ENCODE peak calls at places on chromosome 2, in four cellular contexts. K is HepG2, G is GM12878, M is H1. P is an unnamed sample.

GRCh38 chr2:237573721-237574415 is 7.5 kb downstream of the PRLH start:
- DNase-seq in K (no peak), G (no peak), M (no peak), P (no peak)

GRCh38 chr2:133838642-133839370 is 270.5 kb upstream of the NCKAP5 start:
- DNase-seq in M (no peak), K (no peak), G (no peak), P (no peak)

GRCh38 chr2:226611944-226612318 is 187.7 kb downstream of the IRS1 start:
- DNase-seq in M (no peak), G (no peak), K (no peak), P (no peak)

GRCh38 chr2:75606851-75607798 is 39.5 kb upstream of the MRPL19 start:
- DNase-seq in G (no peak), K (no peak), M (no peak), P (no peak)

GRCh38 chr2:108604196-108604595 is 69.9 kb downstream of the LIMS1 start:
- DNase-seq in M (no peak), G (no peak), K (no peak), P (no peak)

GRCh38 chr2:226890286-226890685 is 54.4 kb downstream of the RHBDD1 start:
- DNase-seq in M (no peak), G (no peak), K (no peak), P (no peak)

GRCh38 chr2:163610817-163611556 is 124.8 kb downstream of the FIGN start:
- DNase-seq in K (peak), M (no peak), G (no peak), P (no peak)

GRCh38 chr2:232994446-232994845 is 18.6 kb downstream of the NGEF start:
- DNase-seq in M (no peak), G (no peak), K (no peak), P (no peak)

DNA sequence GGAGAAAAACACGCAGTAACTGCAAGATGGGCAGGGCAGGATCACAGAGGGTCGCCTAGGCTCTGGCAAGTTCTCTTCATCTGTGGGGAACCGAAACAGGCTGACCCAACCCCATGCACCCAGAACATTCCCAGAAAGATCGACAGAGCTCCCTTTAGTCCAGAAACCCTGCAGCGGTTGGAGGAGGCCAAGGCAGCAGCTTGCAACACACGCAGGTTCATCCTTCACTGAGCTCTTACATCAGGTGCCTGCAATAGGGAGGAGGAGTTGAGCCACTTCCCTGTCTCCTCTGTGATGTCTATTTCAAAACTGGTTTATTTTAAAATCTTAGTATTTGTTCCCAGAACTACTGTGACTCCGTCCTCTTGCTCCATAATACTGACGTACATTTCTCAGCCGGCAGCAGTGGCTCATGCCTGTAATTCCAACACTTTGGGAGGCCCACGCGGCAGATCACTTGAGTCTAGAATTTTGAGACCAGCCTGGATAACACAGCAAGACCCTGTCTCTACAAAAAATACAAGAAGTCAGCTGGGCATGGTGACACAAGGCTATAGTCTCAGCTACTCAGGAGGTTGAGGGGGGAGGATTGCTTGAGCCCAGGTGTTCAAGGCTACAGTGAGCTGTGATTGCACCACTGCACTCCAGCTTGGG is 11.5 kb upstream of the SLC11A1 start:
- DNase-seq in K (peak), M (no peak), G (no peak), P (no peak)
- TF ChIP-seq EP300 in K (no peak), M (no peak), G (no peak), P (no peak)

DNA sequence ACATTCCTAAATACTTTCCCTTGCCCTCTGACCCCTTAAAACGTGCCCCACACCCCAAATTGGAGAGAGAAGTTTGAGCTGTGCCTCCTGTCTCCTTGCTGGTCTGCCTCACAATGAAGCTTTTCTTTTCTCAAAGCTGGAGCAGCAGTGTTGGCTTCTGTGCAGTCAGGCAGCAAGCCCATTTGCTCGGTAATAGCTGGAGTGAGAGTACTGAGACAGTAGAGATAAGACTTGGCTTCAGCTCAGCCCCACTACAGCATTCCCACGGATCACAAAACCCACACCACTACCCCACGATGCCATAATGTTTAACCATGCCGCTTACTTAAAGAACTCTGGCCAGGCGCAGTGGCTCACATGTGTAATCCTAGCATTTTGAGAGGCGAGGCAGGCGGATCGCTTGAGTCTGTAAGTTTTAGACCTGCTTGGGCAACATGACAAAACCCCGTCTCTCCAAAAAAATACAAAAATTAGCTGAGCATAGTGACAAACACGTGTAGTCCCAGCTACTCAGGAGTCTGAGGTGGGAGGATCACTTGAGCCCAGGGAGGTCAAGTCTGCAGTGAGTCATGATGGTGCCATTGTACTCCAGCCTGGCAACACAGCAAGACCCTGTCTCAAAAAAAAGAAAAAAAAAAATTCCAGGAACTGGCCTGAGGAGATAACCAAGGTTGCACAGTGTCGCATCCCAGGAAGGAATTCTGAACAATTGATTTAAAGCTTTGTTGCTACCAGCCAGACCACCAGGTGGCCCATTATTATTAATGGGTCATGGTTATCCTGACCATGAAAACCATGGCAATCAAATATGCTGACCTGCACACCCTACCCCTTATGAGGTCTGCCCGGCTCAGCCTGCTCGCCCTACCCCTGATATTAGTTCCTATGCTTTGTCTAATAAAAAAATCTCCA is 73.3 kb downstream of the NCAPH start:
- DNase-seq in M (no peak), G (no peak), K (peak), P (no peak)
- TF ChIP-seq ZNF274 in M (no peak), G (no peak), K (no peak), P (no peak)

GRCh38 chr2:85433511-85434089 is 15.1 kb downstream of the SH2D6 start:
- DNase-seq in K (no peak), G (no peak), M (no peak), P (no peak)
- TF ChIP-seq EP300 in K (no peak), G (no peak), M (no peak), P (no peak)

GRCh38 chr2:3248754-3249476 is 128.7 kb downstream of the EIPR1 start:
- DNase-seq in G (no peak), M (no peak), K (no peak), P (no peak)
- TF ChIP-seq ZNF274 in G (no peak), M (no peak), K (no peak), P (no peak)

GRCh38 chr2:153663371-153663770 is 184.8 kb upstream of the RPRM start:
- DNase-seq in M (no peak), G (no peak), K (no peak), P (no peak)
- TF ChIP-seq EP300 in M (no peak), G (no peak), K (no peak), P (no peak)

GRCh38 chr2:24891201-24891600 is 28.8 kb downstream of the ADCY3 start:
- DNase-seq in M (no peak), G (no peak), K (no peak), P (no peak)

GRCh38 chr2:24894750-24895149 is 25.3 kb downstream of the ADCY3 start:
- DNase-seq in K (no peak), G (no peak), M (no peak), P (no peak)

GRCh38 chr2:24892928-24893327 is 27.1 kb downstream of the ADCY3 start:
- DNase-seq in G (no peak), M (no peak), K (no peak), P (no peak)

GRCh38 chr2:24898122-24899109 is 21.6 kb downstream of the ADCY3 start:
- DNase-seq in G (no peak), M (no peak), K (no peak), P (no peak)

GRCh38 chr2:24893934-24894333 is 26.1 kb downstream of the ADCY3 start:
- DNase-seq in K (no peak), G (no peak), M (no peak), P (no peak)
- TF ChIP-seq ZNF274 in K (no peak), G (no peak), M (no peak), P (no peak)

GRCh38 chr2:10647451-10647850 is 42.3 kb downstream of the NOL10 start:
- DNase-seq in M (no peak), K (no peak), G (no peak), P (no peak)
- TF ChIP-seq EP300 in M (no peak), K (no peak), G (no peak), P (no peak)

DNA sequence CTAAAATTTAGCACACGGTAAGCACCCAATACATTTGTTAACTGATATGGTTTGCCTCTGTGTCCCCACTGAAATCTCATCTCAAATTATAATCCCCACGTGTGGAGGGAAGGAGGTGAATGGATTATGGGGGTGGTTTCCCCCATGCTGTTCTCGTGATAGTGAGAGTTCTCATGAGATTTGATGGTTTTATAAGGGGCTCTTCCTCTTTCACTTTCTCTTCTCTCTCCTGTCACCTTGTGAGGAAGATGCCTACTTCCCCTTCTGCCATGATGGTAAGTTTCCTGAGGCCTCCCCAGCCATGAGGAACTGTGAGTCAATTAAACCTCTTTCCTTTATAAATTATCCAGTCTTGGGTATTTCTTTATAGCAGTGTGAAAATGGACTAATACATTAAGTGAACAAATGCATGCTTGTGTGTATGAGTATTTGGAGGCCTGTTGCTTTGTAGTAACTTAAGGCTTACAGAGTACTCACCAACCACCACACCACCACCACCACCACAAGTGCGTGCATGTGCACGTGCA is 159.8 kb downstream of the MTX2 start:
- DNase-seq in M (no peak), K (no peak), G (peak), P (no peak)
- TF ChIP-seq ZNF274 in M (no peak), K (no peak), G (no peak), P (no peak)

GRCh38 chr2:21281876-21282514 is 158.2 kb downstream of the TDRD15 start:
- DNase-seq in M (no peak), G (no peak), K (no peak), P (no peak)
- TF ChIP-seq EP300 in M (no peak), G (no peak), K (no peak), P (no peak)

GRCh38 chr2:190190507-190190906 is 128.0 kb upstream of the MSTN start:
- DNase-seq in K (no peak), M (no peak), G (no peak), P (no peak)
- TF ChIP-seq ZNF274 in K (no peak), M (no peak), G (no peak), P (no peak)

P was measured in K562.